ENCODE peak calls at places on chromosomes 3 and 15, in seven cellular contexts. M, X, O, H, A, P and T are unnamed samples.

GRCh38 chr3:162192340-162193004 is 695.9 kb downstream of the OTOL1 start:
- DNase-seq in M (no peak), X (no peak), O (no peak), H (no peak), A (no peak), P (no peak), T (no peak)

GRCh38 chr3:124802702-124803101 is 72.5 kb downstream of the UMPS start:
- DNase-seq in M (no peak), X (no peak), O (no peak), H (no peak), A (no peak), P (no peak), T (no peak)

GRCh38 chr15:70062321-70062956 is 35.3 kb downstream of the TLE3 start:
- DNase-seq in M (no peak), X (peak; percentile 74), O (peak; percentile 43), H (no peak), A (peak; percentile 87), P (peak; percentile 55), T (peak; percentile 86)

GRCh38 chr3:40996827-40997710 is 202.2 kb upstream of the CTNNB1 start:
- DNase-seq in M (no peak), X (no peak), O (no peak), H (no peak), A (peak; percentile 59), P (no peak), T (no peak)

GRCh38 chr3:38598791-38599190 is 50.7 kb downstream of the SCN5A start:
- DNase-seq in M (no peak), X (no peak), O (no peak), H (no peak), A (no peak), P (no peak), T (no peak)

GRCh38 chr15:62783303-62783957 is 259.1 kb upstream of the TPM1 start:
- DNase-seq in M (no peak), X (no peak), O (no peak), H (no peak), A (peak; percentile 75), P (no peak), T (no peak)

GRCh38 chr15:101200181-101200580 is 51.7 kb downstream of the CHSY1 start:
- DNase-seq in M (no peak), X (no peak), O (no peak), H (no peak), A (no peak), P (no peak), T (no peak)

GRCh38 chr15:69604050-69604378 is 151.4 kb downstream of the RPLP1 start:
- DNase-seq in M (no peak), X (peak; percentile 43), O (peak; percentile 75), H (no peak), A (no peak), P (no peak), T (no peak)

GRCh38 chr15:69647160-69647513 is 194.5 kb downstream of the RPLP1 start:
- DNase-seq in M (no peak), X (no peak), O (no peak), H (no peak), A (no peak), P (no peak), T (no peak)

GRCh38 chr3:25288416-25288815 is 139.6 kb upstream of the RARB start:
- DNase-seq in M (no peak), X (no peak), O (no peak), H (no peak), A (no peak), P (no peak), T (no peak)

GRCh38 chr3:45870099-45870498 is 16.2 kb upstream of the CCR9 start:
- DNase-seq in M (no peak), X (no peak), O (no peak), H (no peak), A (no peak), P (no peak), T (no peak)

GRCh38 chr15:79994651-79995050 is 23.7 kb upstream of the BCL2A1 start:
- DNase-seq in M (no peak), X (no peak), O (no peak), H (no peak), A (no peak), P (no peak), T (no peak)

GRCh38 chr15:69055251-69055650 is 40.8 kb downstream of the NOX5 start:
- DNase-seq in M (no peak), X (no peak), O (no peak), H (no peak), A (no peak), P (no peak), T (no peak)

GRCh38 chr3:168047190-168047795 is 48.4 kb downstream of the GOLIM4 start:
- DNase-seq in M (no peak), X (no peak), O (no peak), H (peak; percentile 62), A (peak; percentile 64), P (no peak), T (no peak)

GRCh38 chr3:6719999-6720398 is 140.9 kb upstream of the GRM7 start:
- DNase-seq in M (no peak), X (no peak), O (no peak), H (no peak), A (no peak), P (no peak), T (no peak)

GRCh38 chr3:12181806-12182205 is 23.1 kb upstream of the TIMP4 start:
- DNase-seq in M (no peak), X (no peak), O (no peak), H (no peak), A (no peak), P (no peak), T (no peak)
- TF ChIP-seq CTCF in M (no peak), X (no peak), O (no peak), H (no peak), A (no peak), P (no peak), T (no peak)

GRCh38 chr3:183502782-183503181 is 52.7 kb downstream of the KLHL6 start:
- DNase-seq in M (no peak), X (no peak), O (no peak), H (no peak), A (no peak), P (no peak), T (no peak)
- TF ChIP-seq CTCF in M (no peak), X (peak; percentile 21), O (no peak), H (no peak), A (no peak), P (no peak), T (no peak)

GRCh38 chr15:86915811-86916331 is 836.2 kb downstream of the AGBL1 start:
- DNase-seq in M (no peak), X (peak; percentile 30), O (no peak), H (peak; percentile 59), A (peak; percentile 37), P (peak; percentile 24), T (no peak)
- TF ChIP-seq CTCF in M (peak; percentile 71), X (peak; percentile 53), O (no peak), H (peak; percentile 55), A (peak; percentile 64), P (peak; percentile 68), T (no peak)

GRCh38 chr3:97658670-97659285 is 105.8 kb upstream of the ARL6 start:
- DNase-seq in M (no peak), X (no peak), O (no peak), H (peak; percentile 25), A (no peak), P (no peak), T (no peak)
- TF ChIP-seq CTCF in M (peak; percentile 84), X (peak; percentile 64), O (no peak), H (peak; percentile 64), A (peak; percentile 62), P (peak; percentile 84), T (peak; percentile 58)

DNA sequence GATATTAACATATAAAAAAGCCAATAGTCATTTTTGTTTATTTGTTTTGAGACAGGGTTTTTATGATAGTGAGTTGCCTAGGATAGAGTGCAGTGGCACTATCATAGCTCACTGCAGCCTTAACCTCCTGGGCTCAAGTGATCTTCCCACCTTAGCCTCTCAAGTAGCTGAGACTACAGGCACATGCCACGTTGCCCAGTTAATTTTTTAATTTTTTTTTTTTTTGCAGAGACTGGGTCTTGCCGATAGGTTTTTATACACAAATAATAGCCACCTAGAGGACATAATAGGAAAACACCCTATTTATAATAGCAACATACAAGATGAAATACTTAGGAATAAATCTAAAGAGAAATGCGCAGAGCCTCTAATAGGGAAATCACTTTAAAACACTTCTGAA is 13.3 kb downstream of the EIF3J start:
- DNase-seq in M (no peak), X (no peak), O (no peak), H (no peak), A (peak; percentile 16), P (no peak), T (no peak)
- TF ChIP-seq CTCF in M (peak; percentile 36), X (no peak), O (no peak), H (peak; percentile 64), A (peak; percentile 30), P (peak; percentile 58), T (peak; percentile 71)

DNA sequence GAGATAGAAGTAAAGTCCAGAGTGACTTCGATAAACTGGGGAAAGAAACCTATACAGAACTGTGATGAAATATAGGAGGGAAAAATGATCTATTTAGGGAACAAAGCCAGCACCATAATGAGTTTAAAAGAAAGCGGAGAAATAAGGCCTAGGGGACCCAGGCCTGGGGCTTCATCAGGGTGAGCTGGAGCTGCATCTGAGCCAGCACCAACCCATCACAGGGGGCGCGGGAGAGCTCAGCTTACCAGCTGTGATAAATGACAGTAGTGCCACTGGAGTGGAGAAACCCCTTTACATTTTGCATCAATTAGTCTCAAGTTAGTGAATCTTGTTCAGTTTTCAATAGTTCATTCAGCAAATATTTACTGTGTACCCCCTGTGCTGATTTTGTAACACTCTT is 21.3 kb downstream of the PODXL2 start:
- DNase-seq in M (no peak), X (no peak), O (no peak), H (no peak), A (no peak), P (no peak), T (no peak)
- TF ChIP-seq CTCF in M (no peak), X (no peak), O (no peak), H (no peak), A (peak; percentile 2), P (no peak), T (no peak)

DNA sequence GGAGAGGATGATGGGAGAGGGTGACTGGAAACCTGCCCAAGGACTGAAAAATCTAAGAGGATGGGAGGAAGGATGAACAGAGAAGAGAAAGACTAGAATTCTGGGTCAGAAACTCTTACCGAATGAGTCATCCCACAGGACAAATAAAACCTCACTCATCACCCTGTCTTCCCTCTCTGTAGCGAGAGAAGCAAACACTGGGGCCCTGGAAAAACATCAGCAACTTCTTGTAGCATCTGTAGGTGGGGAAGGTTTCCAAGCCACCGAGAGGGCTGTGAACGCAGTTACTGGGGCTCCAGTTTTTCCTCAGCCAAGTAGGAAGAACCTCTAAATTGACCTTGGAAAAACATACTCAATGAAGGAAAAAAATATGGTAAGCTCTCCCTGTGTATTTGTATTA is 193.0 kb upstream of the TPRG1 start:
- DNase-seq in M (no peak), X (no peak), O (no peak), H (no peak), A (peak; percentile 55), P (no peak), T (no peak)
- TF ChIP-seq CTCF in M (no peak), X (no peak), O (no peak), H (no peak), A (no peak), P (no peak), T (no peak)

DNA sequence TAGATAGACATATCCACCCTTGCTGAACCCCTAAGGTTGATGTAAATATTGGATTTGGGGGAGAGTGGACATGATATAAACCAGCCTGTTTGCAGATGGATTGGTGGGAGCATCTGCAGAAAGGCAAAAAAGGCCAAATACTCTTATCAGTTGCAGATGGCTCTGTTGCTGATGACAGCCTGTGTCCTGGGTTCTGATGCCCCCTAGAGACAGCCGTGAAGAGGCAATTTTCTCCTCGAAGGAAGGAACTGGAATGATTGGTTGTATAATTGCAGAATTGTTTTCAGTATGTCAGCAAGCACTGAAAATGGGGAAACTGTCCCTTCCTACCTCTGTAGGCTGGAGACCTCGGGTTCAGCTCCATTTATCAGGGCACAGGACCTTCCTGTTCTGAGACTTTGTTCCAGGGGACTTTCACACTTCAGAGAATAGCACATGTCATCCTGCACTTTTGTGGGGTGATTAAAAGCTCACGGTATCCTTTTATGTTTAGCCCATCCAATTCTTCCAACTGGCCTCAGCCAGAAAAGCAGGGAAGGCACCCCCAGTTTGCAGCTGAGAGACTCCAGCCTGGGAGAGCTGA is 103.0 kb downstream of the PGPEP1L start:
- DNase-seq in M (no peak), X (peak; percentile 47), O (no peak), H (peak; percentile 58), A (peak; percentile 65), P (peak; percentile 12), T (no peak)
- TF ChIP-seq CTCF in M (peak; percentile 38), X (peak; percentile 76), O (no peak), H (peak; percentile 79), A (peak; percentile 83), P (peak; percentile 62), T (no peak)